ENCODE peak calls at places on chromosomes 5 and 9, in seven cellular contexts. One of them, this sample, is unnamed.
A peak's percentile ranks its signal among the peaks of the same experiment; 100 is the strongest.

GRCh38 chr9:98536542-98537173 is 172.1 kb downstream of the GABBR2 start:
- DNase-seq in left ventricle myocardium inferior: no peak
- DNase-seq in coronary artery: no peak
- DNase-seq in GM12878: peak; percentile 4
- DNase-seq in cardiac muscle cell: no peak
- DNase-seq in SJCRH30: peak; percentile 50
- DNase-seq in tibial artery: no peak
- DNase-seq in this sample: no peak

GRCh38 chr5:12357596-12357995 is 453.4 kb upstream of the CTNND2 start:
- DNase-seq in cardiac muscle cell: no peak
- DNase-seq in coronary artery: no peak
- DNase-seq in GM12878: no peak
- DNase-seq in tibial artery: no peak
- DNase-seq in SJCRH30: no peak
- DNase-seq in left ventricle myocardium inferior: no peak
- DNase-seq in this sample: no peak

GRCh38 chr9:567128-567745 is 274.3 kb upstream of the DMRT1 start:
- DNase-seq in cardiac muscle cell: no peak
- DNase-seq in tibial artery: no peak
- DNase-seq in left ventricle myocardium inferior: no peak
- DNase-seq in SJCRH30: no peak
- DNase-seq in GM12878: peak; percentile 3
- DNase-seq in coronary artery: no peak
- DNase-seq in this sample: no peak

GRCh38 chr5:155299342-155300006 is 285.9 kb downstream of the KIF4B start:
- DNase-seq in cardiac muscle cell: no peak
- DNase-seq in GM12878: no peak
- DNase-seq in left ventricle myocardium inferior: peak; percentile 28
- DNase-seq in tibial artery: no peak
- DNase-seq in SJCRH30: no peak
- DNase-seq in coronary artery: no peak
- DNase-seq in this sample: peak; percentile 16

GRCh38 chr5:143229896-143230675 is 173.4 kb downstream of the NR3C1 start:
- DNase-seq in left ventricle myocardium inferior: no peak
- DNase-seq in cardiac muscle cell: no peak
- DNase-seq in tibial artery: no peak
- DNase-seq in coronary artery: no peak
- DNase-seq in GM12878: peak; percentile 99
- DNase-seq in SJCRH30: no peak
- DNase-seq in this sample: no peak

GRCh38 chr9:69122086-69122390 is 52.0 kb upstream of the TJP2 start:
- DNase-seq in cardiac muscle cell: peak; percentile 74
- DNase-seq in left ventricle myocardium inferior: peak; percentile 71
- DNase-seq in tibial artery: peak; percentile 84
- DNase-seq in SJCRH30: peak; percentile 52
- DNase-seq in GM12878: no peak
- DNase-seq in coronary artery: peak; percentile 86
- DNase-seq in this sample: peak; percentile 73

GRCh38 chr9:69173497-69173890 is 583 bp upstream of the TJP2 start:
- DNase-seq in cardiac muscle cell: no peak
- DNase-seq in SJCRH30: no peak
- DNase-seq in tibial artery: no peak
- DNase-seq in GM12878: no peak
- DNase-seq in left ventricle myocardium inferior: no peak
- DNase-seq in coronary artery: no peak
- DNase-seq in this sample: no peak

GRCh38 chr5:68545636-68546325 is 330.2 kb downstream of the PIK3R1 start:
- DNase-seq in SJCRH30: no peak
- DNase-seq in left ventricle myocardium inferior: no peak
- DNase-seq in GM12878: no peak
- DNase-seq in cardiac muscle cell: no peak
- DNase-seq in coronary artery: no peak
- DNase-seq in tibial artery: no peak
- DNase-seq in this sample: no peak

GRCh38 chr5:134874831-134875655 is 872 bp downstream of the TXNDC15 start:
- DNase-seq in SJCRH30: peak; percentile 77
- DNase-seq in left ventricle myocardium inferior: peak; percentile 66
- DNase-seq in cardiac muscle cell: peak; percentile 24
- DNase-seq in GM12878: no peak
- DNase-seq in tibial artery: peak; percentile 80
- DNase-seq in coronary artery: peak; percentile 80
- DNase-seq in this sample: peak; percentile 53

GRCh38 chr5:168409601-168410458 is 76.4 kb upstream of the RARS1 start:
- DNase-seq in SJCRH30: peak; percentile 47
- DNase-seq in tibial artery: no peak
- DNase-seq in cardiac muscle cell: peak; percentile 24
- DNase-seq in GM12878: peak; percentile 16
- DNase-seq in left ventricle myocardium inferior: no peak
- DNase-seq in coronary artery: no peak
- DNase-seq in this sample: no peak

GRCh38 chr9:127446720-127447415 is 4.3 kb downstream of the RPL12 start:
- DNase-seq in tibial artery: no peak
- DNase-seq in coronary artery: no peak
- DNase-seq in SJCRH30: peak; percentile 34
- DNase-seq in cardiac muscle cell: no peak
- DNase-seq in left ventricle myocardium inferior: no peak
- DNase-seq in GM12878: no peak
- DNase-seq in this sample: no peak

GRCh38 chr5:90475436-90475980 is 844 bp downstream of the POLR3G start:
- DNase-seq in SJCRH30: no peak
- DNase-seq in left ventricle myocardium inferior: no peak
- DNase-seq in cardiac muscle cell: no peak
- DNase-seq in tibial artery: no peak
- DNase-seq in GM12878: no peak
- DNase-seq in coronary artery: no peak
- DNase-seq in this sample: no peak
- H3K4me3 ChIP-seq in SJCRH30: peak overlapping the region; percentile 90
- H3K4me3 ChIP-seq in left ventricle myocardium inferior: peak overlapping the region; percentile 87
- H3K4me3 ChIP-seq in cardiac muscle cell: peak overlapping the region; percentile 57
- H3K4me3 ChIP-seq in tibial artery: peak overlapping the region; percentile 77
- H3K4me3 ChIP-seq in GM12878: peak overlapping the region; percentile 89
- H3K4me3 ChIP-seq in coronary artery: no peak overlapping the region
- H3K4me3 ChIP-seq in this sample: peak overlapping the region; percentile 82

GRCh38 chr9:121281614-121282291 is 13.8 kb downstream of the GSN start:
- DNase-seq in cardiac muscle cell: peak; percentile 50
- DNase-seq in tibial artery: peak; percentile 82
- DNase-seq in coronary artery: peak; percentile 90
- DNase-seq in left ventricle myocardium inferior: peak; percentile 91
- DNase-seq in SJCRH30: no peak
- DNase-seq in GM12878: no peak
- DNase-seq in this sample: peak; percentile 90
- H3K4me3 ChIP-seq in cardiac muscle cell: no peak overlapping the region
- H3K4me3 ChIP-seq in tibial artery: no peak overlapping the region
- H3K4me3 ChIP-seq in coronary artery: peak overlapping the region; percentile 45
- H3K4me3 ChIP-seq in left ventricle myocardium inferior: peak overlapping the region; percentile 40
- H3K4me3 ChIP-seq in SJCRH30: no peak overlapping the region
- H3K4me3 ChIP-seq in GM12878: no peak overlapping the region
- H3K4me3 ChIP-seq in this sample: no peak overlapping the region

GRCh38 chr9:135440620-135441019 is 39.0 kb upstream of the PPP1R26 start:
- DNase-seq in coronary artery: no peak
- DNase-seq in GM12878: no peak
- DNase-seq in left ventricle myocardium inferior: no peak
- DNase-seq in cardiac muscle cell: no peak
- DNase-seq in tibial artery: no peak
- DNase-seq in SJCRH30: no peak
- DNase-seq in this sample: no peak

GRCh38 chr9:135447126-135447525 is 32.5 kb upstream of the PPP1R26 start:
- DNase-seq in tibial artery: no peak
- DNase-seq in GM12878: no peak
- DNase-seq in SJCRH30: no peak
- DNase-seq in coronary artery: no peak
- DNase-seq in cardiac muscle cell: no peak
- DNase-seq in left ventricle myocardium inferior: no peak
- DNase-seq in this sample: no peak

GRCh38 chr9:135448570-135449180 is 30.9 kb upstream of the PPP1R26 start:
- DNase-seq in coronary artery: no peak
- DNase-seq in GM12878: no peak
- DNase-seq in left ventricle myocardium inferior: no peak
- DNase-seq in SJCRH30: peak; percentile 81
- DNase-seq in cardiac muscle cell: no peak
- DNase-seq in tibial artery: no peak
- DNase-seq in this sample: no peak

GRCh38 chr9:135439916-135440315 is 39.7 kb upstream of the PPP1R26 start:
- DNase-seq in left ventricle myocardium inferior: no peak
- DNase-seq in GM12878: no peak
- DNase-seq in tibial artery: no peak
- DNase-seq in coronary artery: no peak
- DNase-seq in SJCRH30: no peak
- DNase-seq in cardiac muscle cell: no peak
- DNase-seq in this sample: no peak

DNA sequence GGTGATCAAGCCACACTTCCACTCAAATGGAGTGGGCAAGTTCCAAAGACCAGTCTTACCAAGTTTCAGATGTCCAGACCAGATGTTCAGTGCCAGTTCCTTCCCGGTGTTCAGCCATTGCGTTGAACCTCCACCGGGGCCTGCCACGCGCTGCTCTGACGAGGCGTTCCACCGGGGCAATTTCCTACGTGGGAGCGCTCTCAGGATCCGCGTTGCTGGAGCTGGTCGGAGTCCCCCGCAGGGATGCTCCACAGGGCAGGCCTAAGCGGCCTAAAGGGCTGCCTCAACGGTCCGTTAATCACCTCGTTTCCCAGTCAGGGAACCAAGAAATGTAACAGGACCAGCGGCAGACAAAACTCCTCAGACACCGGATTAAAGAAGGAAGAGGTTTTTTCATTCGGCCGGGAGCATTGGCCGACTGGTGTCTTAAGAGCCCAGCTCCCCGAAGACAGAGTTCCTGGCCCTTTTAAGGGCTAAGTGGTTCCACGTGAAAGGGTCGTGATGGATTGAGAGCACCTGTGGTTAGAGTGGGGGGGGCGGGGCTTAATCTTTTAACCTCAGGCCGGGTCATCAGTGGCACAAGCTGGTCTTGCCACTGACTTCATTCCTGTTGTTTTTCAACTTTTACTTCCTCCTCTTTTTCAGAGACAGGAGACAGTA is 35.6 kb upstream of the PPP1R26 start:
- DNase-seq in SJCRH30: no peak
- DNase-seq in coronary artery: no peak
- DNase-seq in tibial artery: no peak
- DNase-seq in GM12878: no peak
- DNase-seq in cardiac muscle cell: no peak
- DNase-seq in left ventricle myocardium inferior: no peak
- DNase-seq in this sample: no peak
- H3K4me3 ChIP-seq in SJCRH30: no peak overlapping the region
- H3K4me3 ChIP-seq in coronary artery: no peak overlapping the region
- H3K4me3 ChIP-seq in tibial artery: no peak overlapping the region
- H3K4me3 ChIP-seq in GM12878: no peak overlapping the region
- H3K4me3 ChIP-seq in cardiac muscle cell: no peak overlapping the region
- H3K4me3 ChIP-seq in left ventricle myocardium inferior: no peak overlapping the region
- H3K4me3 ChIP-seq in this sample: no peak overlapping the region

GRCh38 chr9:35923598-35923926 is 14.3 kb downstream of the SPAAR start:
- DNase-seq in tibial artery: no peak
- DNase-seq in GM12878: no peak
- DNase-seq in SJCRH30: no peak
- DNase-seq in coronary artery: no peak
- DNase-seq in left ventricle myocardium inferior: no peak
- DNase-seq in cardiac muscle cell: no peak
- DNase-seq in this sample: no peak
- H3K4me3 ChIP-seq in tibial artery: no peak overlapping the region
- H3K4me3 ChIP-seq in GM12878: no peak overlapping the region
- H3K4me3 ChIP-seq in SJCRH30: no peak overlapping the region
- H3K4me3 ChIP-seq in coronary artery: no peak overlapping the region
- H3K4me3 ChIP-seq in left ventricle myocardium inferior: no peak overlapping the region
- H3K4me3 ChIP-seq in cardiac muscle cell: no peak overlapping the region
- H3K4me3 ChIP-seq in this sample: no peak overlapping the region

GRCh38 chr9:116083837-116084236 is 69.8 kb upstream of the PAPPA start:
- DNase-seq in coronary artery: no peak
- DNase-seq in GM12878: no peak
- DNase-seq in tibial artery: no peak
- DNase-seq in left ventricle myocardium inferior: no peak
- DNase-seq in SJCRH30: no peak
- DNase-seq in cardiac muscle cell: no peak
- DNase-seq in this sample: no peak

GRCh38 chr9:116087751-116088194 is 65.8 kb upstream of the PAPPA start:
- DNase-seq in coronary artery: no peak
- DNase-seq in tibial artery: no peak
- DNase-seq in cardiac muscle cell: no peak
- DNase-seq in GM12878: no peak
- DNase-seq in left ventricle myocardium inferior: no peak
- DNase-seq in SJCRH30: no peak
- DNase-seq in this sample: no peak

GRCh38 chr9:116087246-116087645 is 66.3 kb upstream of the PAPPA start:
- DNase-seq in coronary artery: no peak
- DNase-seq in SJCRH30: no peak
- DNase-seq in left ventricle myocardium inferior: peak; percentile 33
- DNase-seq in cardiac muscle cell: peak; percentile 8
- DNase-seq in GM12878: no peak
- DNase-seq in tibial artery: peak; percentile 22
- DNase-seq in this sample: peak; percentile 8

GRCh38 chr9:116081437-116082110 is 72.0 kb upstream of the PAPPA start:
- DNase-seq in tibial artery: no peak
- DNase-seq in coronary artery: no peak
- DNase-seq in cardiac muscle cell: no peak
- DNase-seq in SJCRH30: no peak
- DNase-seq in left ventricle myocardium inferior: no peak
- DNase-seq in GM12878: no peak
- DNase-seq in this sample: no peak

DNA sequence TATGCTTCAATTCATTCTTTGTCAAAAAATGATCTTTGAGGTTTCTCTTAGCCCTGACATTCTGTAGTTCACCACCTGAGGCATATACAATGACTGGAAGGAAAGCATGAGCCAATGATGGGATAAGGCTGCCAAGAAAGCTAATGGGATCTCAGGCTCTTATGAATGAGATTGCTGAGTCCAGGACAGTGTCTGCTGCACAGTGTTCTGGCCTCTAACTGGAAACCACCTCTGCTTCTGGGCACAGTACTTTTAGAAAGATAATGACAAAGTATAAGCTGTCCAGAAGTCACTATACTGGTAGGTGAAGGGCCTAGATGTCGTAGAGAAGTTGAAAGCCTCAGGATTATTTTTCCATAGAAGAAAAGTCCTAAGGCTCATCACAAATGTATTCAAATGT is 69.1 kb upstream of the PAPPA start:
- DNase-seq in cardiac muscle cell: no peak
- DNase-seq in SJCRH30: no peak
- DNase-seq in left ventricle myocardium inferior: no peak
- DNase-seq in GM12878: no peak
- DNase-seq in coronary artery: no peak
- DNase-seq in tibial artery: no peak
- DNase-seq in this sample: no peak
- H3K4me3 ChIP-seq in cardiac muscle cell: no peak overlapping the region
- H3K4me3 ChIP-seq in SJCRH30: no peak overlapping the region
- H3K4me3 ChIP-seq in left ventricle myocardium inferior: no peak overlapping the region
- H3K4me3 ChIP-seq in GM12878: no peak overlapping the region
- H3K4me3 ChIP-seq in coronary artery: no peak overlapping the region
- H3K4me3 ChIP-seq in tibial artery: no peak overlapping the region
- H3K4me3 ChIP-seq in this sample: no peak overlapping the region

GRCh38 chr5:124504081-124504916 is 242.1 kb downstream of the ZNF608 start:
- DNase-seq in GM12878: no peak
- DNase-seq in left ventricle myocardium inferior: no peak
- DNase-seq in SJCRH30: no peak
- DNase-seq in coronary artery: no peak
- DNase-seq in tibial artery: no peak
- DNase-seq in cardiac muscle cell: no peak
- DNase-seq in this sample: no peak
- H3K4me3 ChIP-seq in GM12878: no peak overlapping the region
- H3K4me3 ChIP-seq in left ventricle myocardium inferior: no peak overlapping the region
- H3K4me3 ChIP-seq in SJCRH30: no peak overlapping the region
- H3K4me3 ChIP-seq in coronary artery: no peak overlapping the region
- H3K4me3 ChIP-seq in tibial artery: no peak overlapping the region
- H3K4me3 ChIP-seq in cardiac muscle cell: no peak overlapping the region
- H3K4me3 ChIP-seq in this sample: no peak overlapping the region

This sample was measured in heart right ventricle.